ENCODE peak calls at places on chromosomes 16 and 17, in nine cellular contexts. B is A549, T is K562, O is HCT116, X is HL-60, F is GM12878, K is SK-N-SH, G is Panc1, C is HepG2. E is an unnamed sample.

GRCh38 chr17:74404218-74404617 is 27.7 kb upstream of the GPRC5C start:
- DNase-seq in B (no peak), T (no peak), O (no peak), X (no peak), F (no peak), K (no peak), G (no peak), C (no peak), E (peak; percentile 76)

GRCh38 chr17:51455931-51456330 is 195.6 kb downstream of the UTP18 start:
- DNase-seq in B (no peak), T (no peak), O (no peak), X (no peak), F (no peak), K (no peak), G (no peak), C (no peak), E (no peak)

GRCh38 chr16:18958621-18959578 is 24.8 kb upstream of the TMC7 start:
- DNase-seq in B (no peak), T (no peak), O (no peak), X (no peak), F (no peak), K (no peak), G (no peak), C (peak; percentile 35), E (no peak)

GRCh38 chr17:61366715-61367413 is 32.8 kb upstream of the TBX2 start:
- DNase-seq in B (no peak), T (no peak), O (no peak), X (no peak), F (no peak), K (no peak), G (no peak), C (peak; percentile 96), E (no peak)

GRCh38 chr17:82668631-82669099 is 20.4 kb upstream of the WDR45B start:
- DNase-seq in B (peak; percentile 83), T (peak; percentile 66), O (peak; percentile 43), X (peak; percentile 57), F (no peak), K (peak; percentile 84), G (no peak), C (peak; percentile 78), E (peak; percentile 92)

GRCh38 chr17:77804796-77805426 is 153.6 kb upstream of the TNRC6C start:
- DNase-seq in B (no peak), T (no peak), O (no peak), X (no peak), F (no peak), K (no peak), G (no peak), C (no peak), E (no peak)

GRCh38 chr17:40886090-40886489 is 1.0 kb upstream of the KRT20 start:
- DNase-seq in B (no peak), T (no peak), O (no peak), X (no peak), F (no peak), K (no peak), G (no peak), C (no peak), E (no peak)

GRCh38 chr16:89081556-89081955 is 12.1 kb upstream of the ACSF3 start:
- DNase-seq in B (no peak), T (no peak), O (no peak), X (no peak), F (no peak), K (no peak), G (no peak), C (no peak), E (no peak)

GRCh38 chr17:7479389-7480192 is at the start of gene ZBTB4:
- DNase-seq in B (peak; percentile 69), T (peak; percentile 76), O (no peak), X (no peak), F (no peak), K (peak; percentile 92), G (no peak), C (peak; percentile 59), E (peak; percentile 56)

GRCh38 chr17:1461193-1461944 is 5.3 kb upstream of the CRK start:
- DNase-seq in B (no peak), T (no peak), O (no peak), X (no peak), F (no peak), K (no peak), G (no peak), C (no peak), E (peak; percentile 55)

GRCh38 chr17:29158515-29159275 is 21.5 kb downstream of the MYO18A start:
- DNase-seq in B (no peak), T (no peak), O (no peak), X (no peak), F (no peak), K (no peak), G (no peak), C (peak; percentile 88), E (no peak)

GRCh38 chr16:59224426-59224825 is 490.3 kb upstream of the GOT2 start:
- DNase-seq in B (no peak), T (no peak), O (no peak), X (no peak), F (no peak), K (no peak), G (no peak), C (no peak), E (no peak)

GRCh38 chr17:75823257-75824041 is 20.8 kb downstream of the UNC13D start:
- DNase-seq in B (no peak), T (no peak), O (no peak), X (no peak), F (no peak), K (no peak), G (no peak), C (no peak), E (no peak)

GRCh38 chr16:69917739-69918138 is 33.4 kb upstream of the CLEC18A start:
- DNase-seq in B (peak; percentile 87), T (no peak), O (no peak), X (no peak), F (no peak), K (no peak), G (no peak), C (no peak), E (peak; percentile 86)

DNA sequence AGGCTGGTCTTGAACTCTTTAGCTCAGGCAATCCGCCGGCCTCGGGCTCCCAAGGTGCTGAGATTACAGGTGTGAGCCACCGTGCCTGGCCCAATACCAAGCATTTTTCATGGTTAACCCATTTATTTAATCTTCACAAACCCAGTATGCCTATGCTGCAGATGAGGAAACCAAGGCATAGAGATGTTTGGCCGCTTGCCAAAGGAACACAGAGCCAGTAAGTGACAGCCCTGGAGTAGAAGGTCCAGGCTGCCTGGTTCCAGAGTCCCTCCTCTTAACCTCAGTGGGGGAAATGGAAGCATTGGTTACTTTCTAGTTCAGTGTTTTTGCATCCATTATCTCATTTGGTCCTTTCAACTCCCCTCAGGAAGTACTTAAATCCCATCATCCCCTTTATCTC is 15.3 kb upstream of the ARL5C start:
- DNase-seq in B (no peak), T (no peak), O (no peak), X (no peak), F (no peak), K (no peak), G (no peak), C (no peak), E (no peak)
- TF ChIP-seq REST in B (no peak), T (no peak), O (no peak), X (no peak), F (no peak), K (no peak), G (no peak), C (no peak), E (no peak)

DNA sequence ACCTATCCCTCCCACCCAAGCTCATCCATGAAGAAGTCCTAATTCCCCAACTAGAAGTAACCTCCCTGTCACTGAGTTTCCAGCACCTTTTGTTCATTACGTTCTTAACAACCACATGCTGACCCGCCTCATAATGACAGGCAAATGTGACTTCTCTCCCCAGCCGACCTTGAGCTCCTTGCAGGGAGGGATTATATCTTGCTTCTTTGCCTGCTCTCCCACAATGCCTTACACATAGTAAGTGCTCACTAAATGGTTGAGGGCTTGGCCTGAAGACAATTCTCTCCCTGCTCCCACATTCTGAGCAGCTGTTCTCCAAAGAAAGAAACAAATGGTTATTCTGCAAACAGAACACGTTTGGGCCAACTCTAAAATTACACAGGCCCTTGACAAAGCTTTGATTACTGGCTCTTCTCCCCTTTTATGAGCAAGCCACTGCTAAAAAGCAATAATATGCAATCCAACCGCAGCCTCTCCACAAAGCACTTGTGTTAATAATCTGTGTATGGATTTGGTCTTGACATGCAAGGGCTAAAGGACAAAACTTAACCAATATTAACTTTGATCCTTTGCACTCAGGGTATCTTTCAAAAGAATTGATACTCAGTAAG is 23.2 kb downstream of the SLC39A11 start:
- DNase-seq in B (no peak), T (no peak), O (no peak), X (no peak), F (no peak), K (no peak), G (no peak), C (peak; percentile 49), E (no peak)
- TF ChIP-seq REST in B (no peak), T (no peak), O (no peak), X (no peak), F (no peak), K (no peak), G (no peak), C (no peak), E (no peak)

GRCh38 chr17:81279278-81280073 is 15.6 kb downstream of the SLC38A10 start:
- DNase-seq in B (no peak), T (no peak), O (no peak), X (no peak), F (no peak), K (no peak), G (no peak), C (no peak), E (no peak)
- TF ChIP-seq REST in B (no peak), T (no peak), O (no peak), X (no peak), F (no peak), K (no peak), G (no peak), C (no peak), E (no peak)

GRCh38 chr16:31502981-31503380 is 5.2 kb downstream of the RUSF1 start:
- DNase-seq in B (no peak), T (no peak), O (no peak), X (no peak), F (no peak), K (no peak), G (no peak), C (no peak), E (no peak)

GRCh38 chr16:31507929-31508705 is at the start of gene RUSF1:
- DNase-seq in B (peak; percentile 91), T (peak; percentile 84), O (peak; percentile 75), X (peak; percentile 74), F (peak; percentile 33), K (peak; percentile 94), G (no peak), C (peak; percentile 89), E (peak; percentile 96)

GRCh38 chr16:31504159-31504558 is 4.0 kb downstream of the RUSF1 start:
- DNase-seq in B (no peak), T (no peak), O (no peak), X (no peak), F (no peak), K (no peak), G (no peak), C (no peak), E (no peak)

GRCh38 chr16:31507617-31507928 is 618 bp downstream of the RUSF1 start:
- DNase-seq in B (no peak), T (no peak), O (no peak), X (no peak), F (no peak), K (no peak), G (no peak), C (no peak), E (no peak)

DNA sequence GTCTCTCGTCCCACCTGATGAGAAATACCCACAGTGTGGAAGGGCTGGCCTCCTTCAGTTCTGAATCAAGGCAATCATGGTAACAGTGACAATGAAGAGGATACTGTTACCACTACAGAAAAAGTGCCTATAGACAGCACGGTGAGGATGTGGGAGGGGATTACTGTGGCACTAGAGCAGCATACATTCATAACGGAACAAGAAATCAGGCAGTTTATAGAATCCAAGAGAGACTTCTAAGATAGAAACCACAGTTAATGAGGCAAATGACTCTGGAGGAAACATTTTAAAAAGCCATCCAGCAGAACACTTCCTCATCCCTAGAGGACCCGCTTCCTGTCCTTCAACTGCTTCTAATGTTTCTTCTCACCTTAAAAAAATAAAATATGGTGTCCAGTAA is 2.7 kb downstream of the RUSF1 start:
- DNase-seq in B (no peak), T (no peak), O (no peak), X (no peak), F (peak; percentile 61), K (no peak), G (no peak), C (no peak), E (no peak)
- TF ChIP-seq REST in B (no peak), T (no peak), O (no peak), X (no peak), F (no peak), K (no peak), G (no peak), C (no peak), E (no peak)

E was measured in GM23338.